ENCODE peak calls at places on chromosomes 5 and 9, in ten cellular contexts. W is AG08395; O is stimulated activated CD4-positive, alpha-beta T cell treated with anti-CD3 and anti-CD28 coated beads, Interleukin-15, amount 100 ng/mL, for 1 hour; M is breast epithelium; K is EL; U is endothelial cell; F is H9; Q is tibial artery; G is CD8-positive, alpha-beta memory T cell; L is NCI-H2081. C is an unnamed sample.

GRCh38 chr5:76401801-76402250 is 1.3 kb upstream of the IQGAP2 start:
- DNase-seq in W (no peak), O (peak), M (no peak), K (no peak), U (no peak), F (no peak), Q (no peak), G (no peak), L (no peak), C (no peak)

GRCh38 chr9:113164536-113165300 is 13.9 kb downstream of the SLC31A2 start:
- DNase-seq in W (peak), O (no peak), M (no peak), K (peak), U (no peak), F (no peak), Q (peak), G (no peak), L (no peak), C (no peak)

GRCh38 chr9:15512889-15513288 is 2.1 kb upstream of the PSIP1 start:
- DNase-seq in W (no peak), O (no peak), M (no peak), K (no peak), U (no peak), F (peak), Q (no peak), G (no peak), L (peak), C (no peak)

GRCh38 chr9:128247191-128247803 is 28.5 kb downstream of the GOLGA2 start:
- DNase-seq in W (no peak), O (no peak), M (no peak), K (no peak), U (no peak), F (no peak), Q (no peak), G (no peak), L (no peak), C (no peak)

GRCh38 chr5:10467281-10468198 is 25.9 kb downstream of the ROPN1L start:
- DNase-seq in W (no peak), O (no peak), M (no peak), K (peak), U (no peak), F (peak), Q (no peak), G (no peak), L (no peak), C (no peak)

GRCh38 chr9:2385746-2386145 is 235.8 kb upstream of the VLDLR start:
- DNase-seq in W (no peak), O (no peak), M (no peak), K (no peak), U (no peak), F (no peak), Q (no peak), G (no peak), L (peak), C (no peak)

GRCh38 chr5:139837711-139838380 is 42.2 kb downstream of the PSD2 start:
- DNase-seq in W (no peak), O (no peak), M (no peak), K (no peak), U (no peak), F (no peak), Q (no peak), G (no peak), L (no peak), C (no peak)

GRCh38 chr9:129687391-129687790 is 21.9 kb downstream of the PRRX2 start:
- DNase-seq in W (no peak), O (no peak), M (no peak), K (no peak), U (no peak), F (no peak), Q (no peak), G (no peak), L (no peak), C (no peak)

GRCh38 chr5:81007637-81008027 is 47.5 kb downstream of the RASGRF2 start:
- DNase-seq in W (no peak), O (no peak), M (no peak), K (no peak), U (no peak), F (no peak), Q (no peak), G (no peak), L (no peak), C (no peak)

GRCh38 chr5:84791153-84791552 is 406.5 kb upstream of the EDIL3 start:
- DNase-seq in W (no peak), O (no peak), M (no peak), K (no peak), U (no peak), F (no peak), Q (no peak), G (no peak), L (no peak), C (no peak)

GRCh38 chr9:119701651-119702050 is 332.4 kb upstream of the BRINP1 start:
- DNase-seq in W (no peak), O (no peak), M (no peak), K (no peak), U (no peak), F (no peak), Q (no peak), G (no peak), L (peak), C (no peak)

GRCh38 chr9:70170151-70170795 is 88.5 kb upstream of the SMC5 start:
- DNase-seq in W (no peak), O (no peak), M (no peak), K (no peak), U (no peak), F (no peak), Q (no peak), G (no peak), L (no peak), C (no peak)

GRCh38 chr5:74390822-74391221 is 249.7 kb downstream of the ENC1 start:
- DNase-seq in W (no peak), O (no peak), M (no peak), K (no peak), U (no peak), F (no peak), Q (no peak), G (no peak), L (no peak), C (no peak)

GRCh38 chr9:86263876-86264275 is 4.4 kb upstream of the C9orf153 start:
- DNase-seq in W (no peak), O (no peak), M (no peak), K (no peak), U (no peak), F (no peak), Q (no peak), G (no peak), L (no peak), C (no peak)

GRCh38 chr5:137264573-137264972 is 234.6 kb downstream of the SPOCK1 start:
- DNase-seq in W (peak), O (no peak), M (no peak), K (peak), U (no peak), F (no peak), Q (no peak), G (no peak), L (no peak), C (no peak)

GRCh38 chr9:120776788-120777187 is 16.4 kb downstream of the FBXW2 start:
- DNase-seq in W (no peak), O (no peak), M (no peak), K (no peak), U (no peak), F (no peak), Q (no peak), G (no peak), L (no peak), C (no peak)

GRCh38 chr9:88814521-88815101 is 176.7 kb upstream of the S1PR3 start:
- DNase-seq in W (peak), O (no peak), M (no peak), K (peak), U (no peak), F (no peak), Q (peak), G (no peak), L (no peak), C (no peak)

GRCh38 chr5:133430095-133430494 is 182.2 kb downstream of the FSTL4 start:
- DNase-seq in W (no peak), O (no peak), M (no peak), K (no peak), U (no peak), F (no peak), Q (no peak), G (no peak), L (no peak), C (no peak)

GRCh38 chr5:44807269-44807668 is 1.5 kb upstream of the MRPS30 start:
- DNase-seq in W (no peak), O (no peak), M (no peak), K (no peak), U (no peak), F (no peak), Q (no peak), G (no peak), L (no peak), C (no peak)

GRCh38 chr5:128825826-128826225 is 139.5 kb upstream of the SLC27A6 start:
- DNase-seq in W (no peak), O (no peak), M (no peak), K (peak), U (no peak), F (no peak), Q (no peak), G (no peak), L (no peak), C (no peak)

GRCh38 chr5:177403194-177403825 is 2.8 kb upstream of the PFN3 start:
- DNase-seq in W (no peak), O (no peak), M (no peak), K (no peak), U (no peak), F (peak), Q (no peak), G (peak), L (peak), C (peak)

GRCh38 chr5:128084228-128085167 is 932 bp downstream of the SLC12A2 start:
- DNase-seq in W (peak), O (peak), M (peak), K (peak), U (peak), F (peak), Q (peak), G (peak), L (peak), C (peak)

GRCh38 chr9:72394061-72394460 is 29.1 kb upstream of the ZFAND5 start:
- DNase-seq in W (no peak), O (no peak), M (no peak), K (no peak), U (no peak), F (no peak), Q (no peak), G (no peak), L (no peak), C (no peak)

GRCh38 chr5:180291234-180291940 is 496 bp downstream of the MAPK9 start:
- DNase-seq in W (peak), O (no peak), M (no peak), K (peak), U (peak), F (no peak), Q (no peak), G (no peak), L (no peak), C (peak)

GRCh38 chr5:69271376-69271775 is 36.7 kb downstream of the CDK7 start:
- DNase-seq in W (no peak), O (no peak), M (no peak), K (peak), U (no peak), F (no peak), Q (no peak), G (no peak), L (no peak), C (no peak)

GRCh38 chr5:88708021-88708420 is 175.0 kb downstream of the MEF2C start:
- DNase-seq in W (no peak), O (no peak), M (no peak), K (no peak), U (no peak), F (no peak), Q (no peak), G (no peak), L (no peak), C (no peak)

GRCh38 chr5:39164529-39165402 is 54.6 kb downstream of the FYB1 start:
- DNase-seq in W (no peak), O (no peak), M (no peak), K (no peak), U (no peak), F (no peak), Q (no peak), G (no peak), L (no peak), C (no peak)

GRCh38 chr9:104864675-104865104 is 63.3 kb downstream of the ABCA1 start:
- DNase-seq in W (peak), O (no peak), M (no peak), K (peak), U (no peak), F (no peak), Q (no peak), G (no peak), L (no peak), C (no peak)

GRCh38 chr5:166909040-166909439 is 1382.4 kb upstream of the WWC1 start:
- DNase-seq in W (no peak), O (no peak), M (no peak), K (no peak), U (no peak), F (no peak), Q (no peak), G (no peak), L (no peak), C (no peak)

GRCh38 chr9:134328341-134328840 is 2.1 kb downstream of the RXRA start:
- DNase-seq in W (no peak), O (no peak), M (no peak), K (peak), U (no peak), F (no peak), Q (no peak), G (no peak), L (no peak), C (no peak)

GRCh38 chr9:136550439-136551085 is 4.7 kb upstream of the NOTCH1 start:
- DNase-seq in W (no peak), O (no peak), M (no peak), K (no peak), U (no peak), F (peak), Q (no peak), G (no peak), L (no peak), C (no peak)

GRCh38 chr5:9707766-9708462 is 77.8 kb upstream of the TAS2R1 start:
- DNase-seq in W (no peak), O (no peak), M (no peak), K (no peak), U (no peak), F (no peak), Q (no peak), G (no peak), L (no peak), C (no peak)

GRCh38 chr9:93096131-93096802 is at the start of gene CARD19:
- DNase-seq in W (peak), O (no peak), M (peak), K (peak), U (no peak), F (no peak), Q (peak), G (peak), L (peak), C (peak)

C was measured in HEK293T.